ENCODE peak calls at places on chromosomes 2 and 18, in ten cellular contexts. M is MCF 10A, J is GM10248, C is hepatocyte, D is cardiac fibroblast, U is GM12865, V is GM23338, N is left lung, T is breast epithelium, Y is stomach. K is an unnamed sample.

GRCh38 chr18:36633961-36634412 is 194.8 kb downstream of the TPGS2 start:
- DNase-seq in M (no peak), J (peak), C (no peak), D (no peak), U (peak), V (peak), N (no peak), T (no peak), Y (no peak), K (no peak)

GRCh38 chr2:74887445-74887951 is 53.6 kb downstream of the HK2 start:
- DNase-seq in M (peak), J (no peak), C (no peak), D (peak), U (no peak), V (no peak), N (no peak), T (no peak), Y (no peak), K (no peak)

GRCh38 chr18:80254971-80255500 is 7.7 kb upstream of the PARD6G start:
- DNase-seq in M (no peak), J (no peak), C (no peak), D (no peak), U (no peak), V (no peak), N (no peak), T (no peak), Y (no peak), K (no peak)

GRCh38 chr2:138536302-138536701 is 34.7 kb downstream of the SPOPL start:
- DNase-seq in M (peak), J (no peak), C (no peak), D (no peak), U (peak), V (peak), N (no peak), T (no peak), Y (no peak), K (no peak)

GRCh38 chr2:159758686-159759085 is 39.3 kb downstream of the CD302 start:
- DNase-seq in M (no peak), J (no peak), C (no peak), D (peak), U (no peak), V (no peak), N (no peak), T (no peak), Y (no peak), K (no peak)

GRCh38 chr2:169095631-169096105 is 26.3 kb downstream of the DHRS9 start:
- DNase-seq in M (peak), J (no peak), C (peak), D (peak), U (no peak), V (no peak), N (no peak), T (no peak), Y (no peak), K (peak)

GRCh38 chr18:24398515-24398914 is 891 bp upstream of the OSBPL1A start:
- DNase-seq in M (peak), J (no peak), C (peak), D (no peak), U (no peak), V (peak), N (no peak), T (no peak), Y (no peak), K (no peak)

GRCh38 chr2:6986894-6987487 is 69.8 kb downstream of the RNF144A start:
- DNase-seq in M (no peak), J (no peak), C (no peak), D (peak), U (no peak), V (no peak), N (no peak), T (no peak), Y (no peak), K (no peak)

GRCh38 chr2:23381498-23381897 is 3.5 kb upstream of the KLHL29 start:
- DNase-seq in M (no peak), J (no peak), C (no peak), D (no peak), U (no peak), V (no peak), N (no peak), T (no peak), Y (no peak), K (no peak)

GRCh38 chr2:11079131-11079824 is 76.0 kb upstream of the SLC66A3 start:
- DNase-seq in M (no peak), J (no peak), C (no peak), D (no peak), U (no peak), V (no peak), N (no peak), T (no peak), Y (no peak), K (no peak)

GRCh38 chr2:55618025-55618648 is 715 bp upstream of the PPP4R3B start:
- DNase-seq in M (peak), J (no peak), C (no peak), D (no peak), U (peak), V (no peak), N (no peak), T (no peak), Y (no peak), K (peak)

GRCh38 chr2:135944625-135945024 is 40.8 kb downstream of the DARS1 start:
- DNase-seq in M (no peak), J (no peak), C (no peak), D (no peak), U (no peak), V (no peak), N (no peak), T (no peak), Y (no peak), K (no peak)

GRCh38 chr2:226782092-226782713 is 17.4 kb downstream of the IRS1 start:
- DNase-seq in M (no peak), J (no peak), C (peak), D (peak), U (no peak), V (no peak), N (no peak), T (no peak), Y (no peak), K (no peak)

GRCh38 chr18:2979027-2979570 is 33.8 kb downstream of the LPIN2 start:
- DNase-seq in M (peak), J (no peak), C (no peak), D (peak), U (no peak), V (no peak), N (no peak), T (no peak), Y (no peak), K (no peak)

GRCh38 chr2:233824373-233824772 is 30.0 kb downstream of the HJURP start:
- DNase-seq in M (no peak), J (no peak), C (no peak), D (no peak), U (no peak), V (peak), N (no peak), T (no peak), Y (no peak), K (no peak)

GRCh38 chr2:85796046-85796548 is 42.3 kb downstream of the ATOH8 start:
- DNase-seq in M (no peak), J (no peak), C (no peak), D (no peak), U (no peak), V (no peak), N (no peak), T (no peak), Y (no peak), K (no peak)

GRCh38 chr2:134278546-134278945 is 24.7 kb downstream of the MGAT5 start:
- DNase-seq in M (no peak), J (no peak), C (no peak), D (no peak), U (no peak), V (no peak), N (no peak), T (no peak), Y (no peak), K (no peak)

GRCh38 chr18:54717673-54718435 is 110.4 kb upstream of the RAB27B start:
- DNase-seq in M (no peak), J (peak), C (no peak), D (peak), U (peak), V (peak), N (peak), T (no peak), Y (peak), K (peak)

GRCh38 chr2:38360177-38360576 is 16.9 kb downstream of the ATL2 start:
- DNase-seq in M (no peak), J (no peak), C (no peak), D (no peak), U (no peak), V (no peak), N (no peak), T (no peak), Y (no peak), K (no peak)

GRCh38 chr18:67199993-67200617 is 316.4 kb downstream of the DSEL start:
- DNase-seq in M (peak), J (peak), C (peak), D (peak), U (peak), V (peak), N (no peak), T (no peak), Y (no peak), K (no peak)

GRCh38 chr2:45904267-45904921 is 252.9 kb downstream of the PRKCE start:
- DNase-seq in M (no peak), J (peak), C (no peak), D (no peak), U (peak), V (no peak), N (no peak), T (no peak), Y (no peak), K (peak)

GRCh38 chr18:67517224-67517765 is 775 bp upstream of the DSEL start:
- DNase-seq in M (no peak), J (no peak), C (peak), D (no peak), U (peak), V (peak), N (no peak), T (no peak), Y (no peak), K (peak)

GRCh38 chr2:230575640-230576324 is 136.9 kb upstream of the CAB39 start:
- DNase-seq in M (no peak), J (no peak), C (no peak), D (no peak), U (no peak), V (no peak), N (no peak), T (no peak), Y (no peak), K (peak)

GRCh38 chr2:151289972-151290335 is 486 bp upstream of the NMI start:
- DNase-seq in M (peak), J (peak), C (peak), D (peak), U (no peak), V (peak), N (no peak), T (no peak), Y (no peak), K (peak)

GRCh38 chr18:56795381-56795780 is 144.2 kb downstream of the WDR7 start:
- DNase-seq in M (no peak), J (no peak), C (no peak), D (peak), U (no peak), V (no peak), N (no peak), T (no peak), Y (no peak), K (no peak)

GRCh38 chr18:45517181-45517741 is 98.0 kb upstream of the SLC14A2 start:
- DNase-seq in M (no peak), J (no peak), C (no peak), D (no peak), U (no peak), V (no peak), N (no peak), T (no peak), Y (no peak), K (no peak)

GRCh38 chr2:45020439-45020838 is 11.2 kb upstream of the SIX2 start:
- DNase-seq in M (no peak), J (no peak), C (no peak), D (no peak), U (no peak), V (peak), N (no peak), T (no peak), Y (no peak), K (no peak)

GRCh38 chr2:18122544-18123210 is 244.2 kb downstream of the KCNS3 start:
- DNase-seq in M (no peak), J (no peak), C (no peak), D (no peak), U (no peak), V (no peak), N (no peak), T (no peak), Y (no peak), K (no peak)

GRCh38 chr2:235055891-235056516 is 104.2 kb downstream of the SH3BP4 start:
- DNase-seq in M (peak), J (no peak), C (peak), D (peak), U (no peak), V (peak), N (no peak), T (no peak), Y (peak), K (no peak)

GRCh38 chr18:22250591-22250996 is 81.2 kb downstream of the GATA6 start:
- DNase-seq in M (peak), J (no peak), C (no peak), D (peak), U (no peak), V (no peak), N (no peak), T (no peak), Y (peak), K (no peak)

GRCh38 chr2:75290600-75291140 is 91.3 kb upstream of the TACR1 start:
- DNase-seq in M (peak), J (no peak), C (no peak), D (peak), U (no peak), V (peak), N (no peak), T (no peak), Y (no peak), K (no peak)

GRCh38 chr2:232512557-232512956 is 7.6 kb upstream of the PRSS56 start:
- DNase-seq in M (no peak), J (no peak), C (peak), D (no peak), U (no peak), V (no peak), N (no peak), T (no peak), Y (no peak), K (no peak)

DNA sequence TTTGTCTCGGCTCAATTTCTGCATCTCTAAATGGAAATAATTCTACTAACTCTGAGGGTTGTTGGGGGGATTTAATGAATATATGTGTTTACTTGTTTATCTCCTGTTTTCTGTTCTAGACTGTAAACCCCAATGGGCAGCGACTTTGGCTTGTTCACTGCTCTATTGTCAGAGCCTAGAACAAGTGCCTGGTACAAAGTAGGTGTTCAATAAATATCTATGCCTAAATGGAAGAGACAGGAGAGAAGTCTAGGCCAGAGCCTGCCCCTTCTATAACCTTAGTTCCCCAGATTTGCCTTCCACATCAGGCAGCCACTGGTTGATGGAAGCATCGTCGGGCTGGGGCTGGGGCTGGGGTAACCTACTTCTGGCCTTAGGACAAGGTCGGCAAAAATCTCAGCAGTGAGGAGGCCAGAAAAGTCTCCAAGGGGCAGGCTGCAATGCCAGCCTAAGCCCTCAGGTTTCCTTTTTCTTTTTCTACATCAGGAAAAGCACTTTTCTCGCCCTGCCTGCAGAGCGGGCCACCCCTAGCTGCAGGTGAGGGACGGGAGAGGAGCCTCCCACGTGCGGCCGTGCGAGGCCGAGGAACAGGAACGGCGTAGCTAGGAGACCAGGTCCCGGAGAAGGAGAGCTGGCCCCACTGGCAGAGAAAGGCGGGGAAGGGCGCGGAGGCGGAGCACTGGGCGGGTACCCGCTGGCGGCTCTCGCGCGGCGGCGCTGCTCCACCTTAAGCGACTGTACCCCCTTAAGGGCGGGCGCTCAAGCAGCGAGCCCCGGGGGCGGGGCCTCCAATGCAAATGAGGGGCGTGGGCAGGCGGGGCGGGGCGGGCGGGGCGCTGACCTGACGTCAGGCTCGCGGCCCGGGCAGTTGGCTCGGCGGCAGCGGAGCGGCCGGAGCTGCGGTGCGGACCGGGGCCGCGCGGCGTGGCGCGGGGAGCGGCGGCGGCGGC is at the start of gene CNNM4:
- DNase-seq in M (peak), J (peak), C (peak), D (peak), U (peak), V (peak), N (peak), T (peak), Y (peak), K (peak)
- TF ChIP-seq CTCF in M (no peak), J (peak), C (no peak), D (no peak), U (no peak), V (no peak), N (no peak), T (peak), Y (no peak), K (no peak)

DNA sequence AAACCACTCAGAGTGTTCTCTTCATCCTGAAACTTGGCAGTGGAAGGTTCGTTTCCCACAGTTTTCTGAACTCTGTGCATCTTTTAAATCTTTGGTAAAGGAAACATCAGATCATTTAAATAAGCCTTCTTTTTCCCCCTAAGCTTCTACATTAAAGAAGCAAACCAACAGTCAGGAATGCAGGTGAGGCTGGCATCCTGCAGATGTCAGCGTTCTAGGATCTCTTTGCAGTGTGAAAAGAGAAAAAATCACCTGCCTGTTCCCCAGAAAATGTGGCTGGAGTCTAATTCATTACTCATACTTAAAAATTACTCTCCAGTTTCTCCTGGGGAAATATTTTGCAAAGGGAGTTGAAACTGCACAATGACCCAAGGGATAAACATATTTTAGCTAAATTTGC is 64.5 kb upstream of the ZCCHC2 start:
- DNase-seq in M (no peak), J (peak), C (no peak), D (no peak), U (no peak), V (peak), N (no peak), T (no peak), Y (no peak), K (no peak)
- TF ChIP-seq CTCF in M (no peak), J (no peak), C (no peak), D (no peak), U (no peak), V (no peak), N (no peak), T (no peak), Y (no peak), K (no peak)

GRCh38 chr2:211503856-211504255 is 947.5 kb downstream of the CPS1 start:
- DNase-seq in M (no peak), J (no peak), C (no peak), D (no peak), U (peak), V (peak), N (no peak), T (no peak), Y (no peak), K (peak)
- TF ChIP-seq CTCF in M (no peak), J (no peak), C (no peak), D (no peak), U (peak), V (peak), N (no peak), T (no peak), Y (no peak), K (peak)

DNA sequence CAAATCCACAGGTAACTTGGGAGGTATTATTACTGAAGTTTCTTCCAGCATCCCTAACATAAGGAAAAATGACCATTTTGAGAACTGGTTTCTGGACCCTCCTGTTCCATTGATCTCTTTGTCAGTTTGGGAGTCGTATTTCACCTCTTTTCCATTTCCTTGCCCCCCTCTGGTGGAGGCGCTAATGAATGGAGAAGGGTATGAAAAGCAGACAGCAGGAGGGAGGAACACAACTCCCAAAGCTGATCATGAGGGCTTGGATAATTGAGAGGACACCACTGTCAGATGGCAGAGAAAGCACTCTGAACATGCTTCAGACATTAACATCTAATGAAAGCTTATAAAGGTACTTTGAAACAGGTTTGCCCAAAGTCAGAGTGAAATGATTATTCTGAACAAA is 56.6 kb upstream of the TLK1 start:
- DNase-seq in M (no peak), J (no peak), C (no peak), D (no peak), U (no peak), V (peak), N (no peak), T (no peak), Y (no peak), K (no peak)
- TF ChIP-seq CTCF in M (no peak), J (no peak), C (no peak), D (no peak), U (no peak), V (no peak), N (no peak), T (no peak), Y (no peak), K (no peak)

GRCh38 chr2:120769787-120770120 is 34.1 kb downstream of the GLI2 start:
- DNase-seq in M (no peak), J (no peak), C (no peak), D (no peak), U (no peak), V (no peak), N (peak), T (no peak), Y (no peak), K (no peak)
- TF ChIP-seq CTCF in M (no peak), J (no peak), C (no peak), D (no peak), U (no peak), V (no peak), N (no peak), T (no peak), Y (no peak), K (no peak)